ENCODE peak calls at places on chromosomes 1 and 21, in nine cellular contexts. G is left colon; K is lung microvascular endothelial cell; Y is LHCN-M2; N is NCI-H748 treated with DMSO at 0.1 percent for 48 hours; C is dermis blood vessel endothelial cell; U is activated naive CD4-positive, alpha-beta T cell treated with anti-CD3 and anti-CD28 coated beads, Interleukin-2, amount 50 U/mL, for 16 hours; V is foreskin fibroblast; Z is prostate gland. X is an unnamed sample.

GRCh38 chr1:201051399-201051798 is 27.9 kb upstream of the KIF21B start:
- DNase-seq in U (no peak), V (no peak), Z (no peak), N (no peak), Y (no peak), G (no peak), C (no peak), K (no peak), X (no peak)

GRCh38 chr1:8315573-8316475 is 2.1 kb upstream of the SLC45A1 start:
- DNase-seq in Z (no peak), Y (peak; percentile 14), N (no peak), K (no peak), C (no peak), V (peak; percentile 23), G (no peak), U (no peak), X (peak; percentile 37)

GRCh38 chr1:58746757-58747156 is 37.1 kb downstream of the JUN start:
- DNase-seq in N (no peak), G (no peak), Y (no peak), Z (no peak), U (no peak), C (peak; percentile 61), V (peak; percentile 59), K (no peak), X (no peak)

GRCh38 chr1:216562383-216562782 is 139.1 kb upstream of the USH2A start:
- DNase-seq in G (no peak), C (no peak), Y (no peak), K (no peak), N (no peak), U (no peak), V (peak; percentile 5), Z (no peak), X (no peak)

GRCh38 chr1:202805886-202806511 is 2.2 kb downstream of the KDM5B start:
- DNase-seq in U (peak; percentile 15), Z (no peak), K (peak; percentile 13), G (no peak), C (peak; percentile 24), N (no peak), Y (no peak), V (peak; percentile 31), X (no peak)

GRCh38 chr1:23578997-23579363 is 19.7 kb upstream of the ID3 start:
- DNase-seq in U (no peak), C (no peak), V (no peak), N (no peak), Y (no peak), Z (no peak), G (no peak), K (no peak), X (no peak)

GRCh38 chr1:173280899-173281660 is 73.9 kb upstream of the TNFSF4 start:
- DNase-seq in Z (no peak), K (no peak), G (no peak), U (no peak), C (no peak), N (no peak), Y (no peak), V (peak; percentile 49), X (no peak)

GRCh38 chr21:26717146-26717739 is 128.0 kb downstream of the ADAMTS1 start:
- DNase-seq in C (peak; percentile 49), U (no peak), Z (no peak), V (peak; percentile 48), G (no peak), K (peak; percentile 52), Y (peak; percentile 29), N (peak; percentile 13), X (no peak)

GRCh38 chr1:48026701-48027532 is 29.7 kb upstream of the TRABD2B start:
- DNase-seq in G (no peak), Z (no peak), C (no peak), Y (no peak), K (no peak), U (no peak), N (no peak), V (no peak), X (no peak)

GRCh38 chr1:5297878-5298239 is 643.5 kb downstream of the AJAP1 start:
- DNase-seq in G (no peak), C (no peak), K (no peak), U (no peak), V (no peak), N (no peak), Z (no peak), Y (no peak), X (no peak)

GRCh38 chr1:186050360-186050759 is 316.2 kb downstream of the HMCN1 start:
- DNase-seq in Y (no peak), V (peak; percentile 8), C (no peak), G (no peak), K (no peak), U (no peak), N (no peak), Z (no peak), X (no peak)

GRCh38 chr21:46110499-46111192 is 12.7 kb downstream of the COL6A2 start:
- DNase-seq in U (no peak), N (no peak), C (no peak), K (no peak), V (peak; percentile 69), G (peak; percentile 40), Z (peak; percentile 3), Y (no peak), X (no peak)

X was measured in RPMI8226.